ENCODE peak calls at places on chromosomes 7 and 10, in nine cellular contexts. One of them, this sample, is unnamed.

GRCh38 chr7:121369462-121369861 is 26.6 kb downstream of the FAM3C start:
- DNase-seq in AG09319: peak
- DNase-seq in K562: no peak
- DNase-seq in H9: no peak
- DNase-seq in left lobe of liver: no peak
- DNase-seq in Right ventricle myocardium superior: no peak
- DNase-seq in stimulated activated CD4-positive, alpha-beta T cell treated with anti-CD3 and anti-CD28 coated beads, Interleukin-4, amount 100 ng/mL, for 48 hours: no peak
- DNase-seq in foreskin fibroblast: peak
- DNase-seq in 8988T: no peak
- DNase-seq in this sample: no peak

GRCh38 chr7:1662101-1662500 is 8.0 kb upstream of the ELFN1 start:
- DNase-seq in AG09319: no peak
- DNase-seq in K562: peak
- DNase-seq in H9: peak
- DNase-seq in left lobe of liver: peak
- DNase-seq in Right ventricle myocardium superior: peak
- DNase-seq in stimulated activated CD4-positive, alpha-beta T cell treated with anti-CD3 and anti-CD28 coated beads, Interleukin-4, amount 100 ng/mL, for 48 hours: no peak
- DNase-seq in foreskin fibroblast: no peak
- DNase-seq in 8988T: peak
- DNase-seq in this sample: peak

GRCh38 chr10:92873029-92873428 is 24.7 kb downstream of the EXOC6 start:
- DNase-seq in AG09319: no peak
- DNase-seq in K562: no peak
- DNase-seq in H9: no peak
- DNase-seq in left lobe of liver: no peak
- DNase-seq in Right ventricle myocardium superior: no peak
- DNase-seq in stimulated activated CD4-positive, alpha-beta T cell treated with anti-CD3 and anti-CD28 coated beads, Interleukin-4, amount 100 ng/mL, for 48 hours: no peak
- DNase-seq in foreskin fibroblast: no peak
- DNase-seq in 8988T: no peak
- DNase-seq in this sample: no peak

GRCh38 chr7:70076325-70076724 is 478.1 kb downstream of the AUTS2 start:
- DNase-seq in AG09319: no peak
- DNase-seq in K562: no peak
- DNase-seq in H9: no peak
- DNase-seq in left lobe of liver: no peak
- DNase-seq in Right ventricle myocardium superior: no peak
- DNase-seq in stimulated activated CD4-positive, alpha-beta T cell treated with anti-CD3 and anti-CD28 coated beads, Interleukin-4, amount 100 ng/mL, for 48 hours: no peak
- DNase-seq in foreskin fibroblast: no peak
- DNase-seq in 8988T: no peak
- DNase-seq in this sample: no peak

GRCh38 chr10:125209591-125210373 is 49.4 kb upstream of the CTBP2 start:
- DNase-seq in AG09319: peak
- DNase-seq in K562: no peak
- DNase-seq in H9: no peak
- DNase-seq in left lobe of liver: no peak
- DNase-seq in Right ventricle myocardium superior: no peak
- DNase-seq in stimulated activated CD4-positive, alpha-beta T cell treated with anti-CD3 and anti-CD28 coated beads, Interleukin-4, amount 100 ng/mL, for 48 hours: no peak
- DNase-seq in foreskin fibroblast: peak
- DNase-seq in 8988T: no peak
- DNase-seq in this sample: peak

GRCh38 chr10:96044686-96045085 is 1.3 kb downstream of the CCNJ start:
- DNase-seq in AG09319: no peak
- DNase-seq in K562: no peak
- DNase-seq in H9: no peak
- DNase-seq in left lobe of liver: no peak
- DNase-seq in Right ventricle myocardium superior: no peak
- DNase-seq in stimulated activated CD4-positive, alpha-beta T cell treated with anti-CD3 and anti-CD28 coated beads, Interleukin-4, amount 100 ng/mL, for 48 hours: no peak
- DNase-seq in foreskin fibroblast: peak
- DNase-seq in 8988T: no peak
- DNase-seq in this sample: no peak

GRCh38 chr7:127666602-127667001 is 14.6 kb downstream of the SND1 start:
- DNase-seq in AG09319: no peak
- DNase-seq in K562: no peak
- DNase-seq in H9: no peak
- DNase-seq in left lobe of liver: no peak
- DNase-seq in Right ventricle myocardium superior: no peak
- DNase-seq in stimulated activated CD4-positive, alpha-beta T cell treated with anti-CD3 and anti-CD28 coated beads, Interleukin-4, amount 100 ng/mL, for 48 hours: no peak
- DNase-seq in foreskin fibroblast: no peak
- DNase-seq in 8988T: no peak
- DNase-seq in this sample: no peak

GRCh38 chr7:92633211-92633906 is 43.2 kb upstream of the FAM133B start:
- DNase-seq in AG09319: peak
- DNase-seq in K562: no peak
- DNase-seq in H9: no peak
- DNase-seq in left lobe of liver: no peak
- DNase-seq in Right ventricle myocardium superior: no peak
- DNase-seq in stimulated activated CD4-positive, alpha-beta T cell treated with anti-CD3 and anti-CD28 coated beads, Interleukin-4, amount 100 ng/mL, for 48 hours: no peak
- DNase-seq in foreskin fibroblast: peak
- DNase-seq in 8988T: no peak
- DNase-seq in this sample: no peak

GRCh38 chr10:51090190-51090589 is 15.9 kb downstream of the PRKG1 start:
- DNase-seq in AG09319: no peak
- DNase-seq in K562: no peak
- DNase-seq in H9: no peak
- DNase-seq in left lobe of liver: no peak
- DNase-seq in Right ventricle myocardium superior: no peak
- DNase-seq in stimulated activated CD4-positive, alpha-beta T cell treated with anti-CD3 and anti-CD28 coated beads, Interleukin-4, amount 100 ng/mL, for 48 hours: no peak
- DNase-seq in foreskin fibroblast: peak
- DNase-seq in 8988T: no peak
- DNase-seq in this sample: no peak

GRCh38 chr7:21338728-21339164 is 89.1 kb upstream of the SP4 start:
- DNase-seq in AG09319: no peak
- DNase-seq in K562: no peak
- DNase-seq in H9: no peak
- DNase-seq in left lobe of liver: no peak
- DNase-seq in Right ventricle myocardium superior: no peak
- DNase-seq in stimulated activated CD4-positive, alpha-beta T cell treated with anti-CD3 and anti-CD28 coated beads, Interleukin-4, amount 100 ng/mL, for 48 hours: peak
- DNase-seq in foreskin fibroblast: no peak
- DNase-seq in 8988T: no peak
- DNase-seq in this sample: no peak

GRCh38 chr10:89263531-89263930 is 12.0 kb upstream of the LIPA start:
- DNase-seq in AG09319: no peak
- DNase-seq in K562: no peak
- DNase-seq in H9: no peak
- DNase-seq in left lobe of liver: no peak
- DNase-seq in Right ventricle myocardium superior: no peak
- DNase-seq in stimulated activated CD4-positive, alpha-beta T cell treated with anti-CD3 and anti-CD28 coated beads, Interleukin-4, amount 100 ng/mL, for 48 hours: no peak
- DNase-seq in foreskin fibroblast: no peak
- DNase-seq in 8988T: no peak
- DNase-seq in this sample: no peak

GRCh38 chr7:139753079-139753692 is 24.6 kb downstream of the HIPK2 start:
- DNase-seq in AG09319: no peak
- DNase-seq in K562: peak
- DNase-seq in H9: no peak
- DNase-seq in left lobe of liver: no peak
- DNase-seq in Right ventricle myocardium superior: no peak
- DNase-seq in stimulated activated CD4-positive, alpha-beta T cell treated with anti-CD3 and anti-CD28 coated beads, Interleukin-4, amount 100 ng/mL, for 48 hours: no peak
- DNase-seq in foreskin fibroblast: peak
- DNase-seq in 8988T: no peak
- DNase-seq in this sample: peak

GRCh38 chr7:1580422-1581030 is 10.7 kb upstream of the PSMG3 start:
- DNase-seq in AG09319: no peak
- DNase-seq in K562: no peak
- DNase-seq in H9: no peak
- DNase-seq in left lobe of liver: no peak
- DNase-seq in Right ventricle myocardium superior: no peak
- DNase-seq in stimulated activated CD4-positive, alpha-beta T cell treated with anti-CD3 and anti-CD28 coated beads, Interleukin-4, amount 100 ng/mL, for 48 hours: no peak
- DNase-seq in foreskin fibroblast: no peak
- DNase-seq in 8988T: no peak
- DNase-seq in this sample: peak

GRCh38 chr10:44853148-44853734 is 57.9 kb upstream of the TMEM72 start:
- DNase-seq in AG09319: no peak
- DNase-seq in K562: no peak
- DNase-seq in H9: no peak
- DNase-seq in left lobe of liver: no peak
- DNase-seq in Right ventricle myocardium superior: peak
- DNase-seq in stimulated activated CD4-positive, alpha-beta T cell treated with anti-CD3 and anti-CD28 coated beads, Interleukin-4, amount 100 ng/mL, for 48 hours: no peak
- DNase-seq in foreskin fibroblast: peak
- DNase-seq in 8988T: no peak
- DNase-seq in this sample: no peak

GRCh38 chr7:105257338-105257737 is 131.4 kb downstream of the SRPK2 start:
- DNase-seq in AG09319: no peak
- DNase-seq in K562: no peak
- DNase-seq in H9: no peak
- DNase-seq in left lobe of liver: no peak
- DNase-seq in Right ventricle myocardium superior: no peak
- DNase-seq in stimulated activated CD4-positive, alpha-beta T cell treated with anti-CD3 and anti-CD28 coated beads, Interleukin-4, amount 100 ng/mL, for 48 hours: no peak
- DNase-seq in foreskin fibroblast: peak
- DNase-seq in 8988T: no peak
- DNase-seq in this sample: no peak

GRCh38 chr7:24637706-24638105 is 64.5 kb downstream of the PALS2 start:
- DNase-seq in AG09319: no peak
- DNase-seq in K562: no peak
- DNase-seq in H9: no peak
- DNase-seq in left lobe of liver: no peak
- DNase-seq in Right ventricle myocardium superior: no peak
- DNase-seq in stimulated activated CD4-positive, alpha-beta T cell treated with anti-CD3 and anti-CD28 coated beads, Interleukin-4, amount 100 ng/mL, for 48 hours: no peak
- DNase-seq in foreskin fibroblast: peak
- DNase-seq in 8988T: no peak
- DNase-seq in this sample: no peak

GRCh38 chr10:31319602-31320178 is 674 bp downstream of the ZEB1 start:
- DNase-seq in AG09319: no peak
- DNase-seq in K562: no peak
- DNase-seq in H9: no peak
- DNase-seq in left lobe of liver: no peak
- DNase-seq in Right ventricle myocardium superior: no peak
- DNase-seq in stimulated activated CD4-positive, alpha-beta T cell treated with anti-CD3 and anti-CD28 coated beads, Interleukin-4, amount 100 ng/mL, for 48 hours: no peak
- DNase-seq in foreskin fibroblast: peak
- DNase-seq in 8988T: no peak
- DNase-seq in this sample: no peak

GRCh38 chr7:47571355-47572100 is 10.4 kb downstream of the TNS3 start:
- DNase-seq in AG09319: peak
- DNase-seq in K562: no peak
- DNase-seq in H9: no peak
- DNase-seq in left lobe of liver: peak
- DNase-seq in Right ventricle myocardium superior: peak
- DNase-seq in stimulated activated CD4-positive, alpha-beta T cell treated with anti-CD3 and anti-CD28 coated beads, Interleukin-4, amount 100 ng/mL, for 48 hours: no peak
- DNase-seq in foreskin fibroblast: peak
- DNase-seq in 8988T: no peak
- DNase-seq in this sample: peak

GRCh38 chr10:99540673-99541531 is 8.2 kb downstream of the NKX2-3 start:
- DNase-seq in AG09319: no peak
- DNase-seq in K562: no peak
- DNase-seq in H9: peak
- DNase-seq in left lobe of liver: no peak
- DNase-seq in Right ventricle myocardium superior: no peak
- DNase-seq in stimulated activated CD4-positive, alpha-beta T cell treated with anti-CD3 and anti-CD28 coated beads, Interleukin-4, amount 100 ng/mL, for 48 hours: no peak
- DNase-seq in foreskin fibroblast: no peak
- DNase-seq in 8988T: peak
- DNase-seq in this sample: peak

GRCh38 chr7:20784311-20785210 is 2.1 kb downstream of the SP8 start:
- DNase-seq in AG09319: no peak
- DNase-seq in K562: no peak
- DNase-seq in H9: peak
- DNase-seq in left lobe of liver: no peak
- DNase-seq in Right ventricle myocardium superior: no peak
- DNase-seq in stimulated activated CD4-positive, alpha-beta T cell treated with anti-CD3 and anti-CD28 coated beads, Interleukin-4, amount 100 ng/mL, for 48 hours: no peak
- DNase-seq in foreskin fibroblast: peak
- DNase-seq in 8988T: no peak
- DNase-seq in this sample: peak

GRCh38 chr10:93337309-93337721 is 144.8 kb downstream of the MYOF start:
- DNase-seq in AG09319: no peak
- DNase-seq in K562: no peak
- DNase-seq in H9: no peak
- DNase-seq in left lobe of liver: no peak
- DNase-seq in Right ventricle myocardium superior: no peak
- DNase-seq in stimulated activated CD4-positive, alpha-beta T cell treated with anti-CD3 and anti-CD28 coated beads, Interleukin-4, amount 100 ng/mL, for 48 hours: no peak
- DNase-seq in foreskin fibroblast: peak
- DNase-seq in 8988T: no peak
- DNase-seq in this sample: no peak

GRCh38 chr10:126646101-126646500 is 24.4 kb downstream of the C10orf90 start:
- DNase-seq in AG09319: no peak
- DNase-seq in K562: no peak
- DNase-seq in H9: no peak
- DNase-seq in left lobe of liver: no peak
- DNase-seq in Right ventricle myocardium superior: no peak
- DNase-seq in stimulated activated CD4-positive, alpha-beta T cell treated with anti-CD3 and anti-CD28 coated beads, Interleukin-4, amount 100 ng/mL, for 48 hours: no peak
- DNase-seq in foreskin fibroblast: peak
- DNase-seq in 8988T: no peak
- DNase-seq in this sample: no peak

GRCh38 chr7:140683657-140684056 is 10.9 kb downstream of the ADCK2 start:
- DNase-seq in AG09319: no peak
- DNase-seq in K562: no peak
- DNase-seq in H9: no peak
- DNase-seq in left lobe of liver: peak
- DNase-seq in Right ventricle myocardium superior: no peak
- DNase-seq in stimulated activated CD4-positive, alpha-beta T cell treated with anti-CD3 and anti-CD28 coated beads, Interleukin-4, amount 100 ng/mL, for 48 hours: no peak
- DNase-seq in foreskin fibroblast: no peak
- DNase-seq in 8988T: no peak
- DNase-seq in this sample: no peak

GRCh38 chr7:945556-946255 is 8.8 kb downstream of the ADAP1 start:
- DNase-seq in AG09319: no peak
- DNase-seq in K562: no peak
- DNase-seq in H9: peak
- DNase-seq in left lobe of liver: no peak
- DNase-seq in Right ventricle myocardium superior: peak
- DNase-seq in stimulated activated CD4-positive, alpha-beta T cell treated with anti-CD3 and anti-CD28 coated beads, Interleukin-4, amount 100 ng/mL, for 48 hours: no peak
- DNase-seq in foreskin fibroblast: no peak
- DNase-seq in 8988T: no peak
- DNase-seq in this sample: peak

GRCh38 chr10:53580465-53580864 is 807.9 kb upstream of the MBL2 start:
- DNase-seq in AG09319: no peak
- DNase-seq in K562: no peak
- DNase-seq in H9: no peak
- DNase-seq in left lobe of liver: no peak
- DNase-seq in Right ventricle myocardium superior: no peak
- DNase-seq in stimulated activated CD4-positive, alpha-beta T cell treated with anti-CD3 and anti-CD28 coated beads, Interleukin-4, amount 100 ng/mL, for 48 hours: no peak
- DNase-seq in foreskin fibroblast: no peak
- DNase-seq in 8988T: no peak
- DNase-seq in this sample: no peak

GRCh38 chr10:67818323-67818722 is 19.7 kb downstream of the DNAJC12 start:
- DNase-seq in AG09319: no peak
- DNase-seq in K562: no peak
- DNase-seq in H9: no peak
- DNase-seq in left lobe of liver: no peak
- DNase-seq in Right ventricle myocardium superior: no peak
- DNase-seq in stimulated activated CD4-positive, alpha-beta T cell treated with anti-CD3 and anti-CD28 coated beads, Interleukin-4, amount 100 ng/mL, for 48 hours: no peak
- DNase-seq in foreskin fibroblast: no peak
- DNase-seq in 8988T: no peak
- DNase-seq in this sample: no peak

GRCh38 chr10:127932521-127933270 is 25.8 kb downstream of the PTPRE start:
- DNase-seq in AG09319: no peak
- DNase-seq in K562: no peak
- DNase-seq in H9: no peak
- DNase-seq in left lobe of liver: no peak
- DNase-seq in Right ventricle myocardium superior: no peak
- DNase-seq in stimulated activated CD4-positive, alpha-beta T cell treated with anti-CD3 and anti-CD28 coated beads, Interleukin-4, amount 100 ng/mL, for 48 hours: no peak
- DNase-seq in foreskin fibroblast: no peak
- DNase-seq in 8988T: no peak
- DNase-seq in this sample: no peak

GRCh38 chr10:38054361-38054797 is 39.8 kb upstream of the ZNF37A start:
- DNase-seq in AG09319: peak
- DNase-seq in K562: no peak
- DNase-seq in H9: no peak
- DNase-seq in left lobe of liver: no peak
- DNase-seq in Right ventricle myocardium superior: no peak
- DNase-seq in stimulated activated CD4-positive, alpha-beta T cell treated with anti-CD3 and anti-CD28 coated beads, Interleukin-4, amount 100 ng/mL, for 48 hours: no peak
- DNase-seq in foreskin fibroblast: peak
- DNase-seq in 8988T: no peak
- DNase-seq in this sample: no peak

This sample was measured in endodermal cell.